ENCODE peak calls at places on chromosomes 11 and 22, in five cellular contexts. One of them, this sample, is unnamed.

GRCh38 chr11:16925495-16926065 is 88.6 kb downstream of the PLEKHA7 start:
- DNase-seq in SK-N-SH: peak
- DNase-seq in HCT116: peak
- DNase-seq in GM12878: no peak
- DNase-seq in K562: no peak
- DNase-seq in this sample: peak

GRCh38 chr11:35040221-35040942 is 98.6 kb upstream of the CD44 start:
- DNase-seq in HCT116: no peak
- DNase-seq in SK-N-SH: no peak
- DNase-seq in K562: peak
- DNase-seq in GM12878: peak
- DNase-seq in this sample: no peak

GRCh38 chr11:44188643-44189042 is 93.2 kb downstream of the EXT2 start:
- DNase-seq in GM12878: no peak
- DNase-seq in K562: no peak
- DNase-seq in SK-N-SH: no peak
- DNase-seq in HCT116: no peak
- DNase-seq in this sample: no peak

GRCh38 chr11:4480577-4481539 is 1.6 kb upstream of the OR52K1 start:
- DNase-seq in K562: no peak
- DNase-seq in HCT116: no peak
- DNase-seq in GM12878: no peak
- DNase-seq in SK-N-SH: no peak
- DNase-seq in this sample: no peak

GRCh38 chr11:120863359-120863758 is 160.5 kb upstream of the TBCEL start:
- DNase-seq in GM12878: no peak
- DNase-seq in HCT116: no peak
- DNase-seq in SK-N-SH: no peak
- DNase-seq in K562: no peak
- DNase-seq in this sample: no peak

GRCh38 chr11:1078191-1078601 is 3.5 kb downstream of the MUC2 start:
- DNase-seq in HCT116: no peak
- DNase-seq in K562: no peak
- DNase-seq in SK-N-SH: no peak
- DNase-seq in GM12878: no peak
- DNase-seq in this sample: no peak

GRCh38 chr11:33329705-33330329 is 72.6 kb downstream of the HIPK3 start:
- DNase-seq in K562: peak
- DNase-seq in HCT116: peak
- DNase-seq in GM12878: no peak
- DNase-seq in SK-N-SH: peak
- DNase-seq in this sample: peak

GRCh38 chr11:75495749-75496641 is 29.7 kb downstream of the GDPD5 start:
- DNase-seq in SK-N-SH: peak
- DNase-seq in K562: peak
- DNase-seq in GM12878: no peak
- DNase-seq in HCT116: no peak
- DNase-seq in this sample: no peak

GRCh38 chr11:122202951-122203456 is 87.0 kb upstream of the BLID start:
- DNase-seq in SK-N-SH: peak
- DNase-seq in HCT116: peak
- DNase-seq in K562: peak
- DNase-seq in GM12878: no peak
- DNase-seq in this sample: peak

GRCh38 chr11:64714664-64715063 is 8.3 kb downstream of the NRXN2 start:
- DNase-seq in GM12878: no peak
- DNase-seq in K562: no peak
- DNase-seq in HCT116: no peak
- DNase-seq in SK-N-SH: no peak
- DNase-seq in this sample: no peak

GRCh38 chr11:21472256-21472655 is 720.6 kb upstream of the ANO5 start:
- DNase-seq in GM12878: no peak
- DNase-seq in K562: no peak
- DNase-seq in HCT116: no peak
- DNase-seq in SK-N-SH: no peak
- DNase-seq in this sample: no peak

GRCh38 chr11:3894128-3894731 is 38.8 kb downstream of the STIM1 start:
- DNase-seq in HCT116: no peak
- DNase-seq in K562: peak
- DNase-seq in GM12878: peak
- DNase-seq in SK-N-SH: no peak
- DNase-seq in this sample: no peak

GRCh38 chr11:68962527-68963250 is 18.1 kb downstream of the MRGPRD start:
- DNase-seq in SK-N-SH: no peak
- DNase-seq in GM12878: no peak
- DNase-seq in K562: no peak
- DNase-seq in HCT116: no peak
- DNase-seq in this sample: peak

GRCh38 chr22:41352058-41352457 is 29.7 kb upstream of the TEF start:
- DNase-seq in SK-N-SH: no peak
- DNase-seq in GM12878: no peak
- DNase-seq in HCT116: peak
- DNase-seq in K562: no peak
- DNase-seq in this sample: peak

GRCh38 chr11:22703040-22703439 is 36.6 kb downstream of the GAS2 start:
- DNase-seq in GM12878: peak
- DNase-seq in HCT116: peak
- DNase-seq in SK-N-SH: no peak
- DNase-seq in K562: no peak
- DNase-seq in this sample: peak

GRCh38 chr22:48444320-48445112 is 1383.2 kb downstream of the BRD1 start:
- DNase-seq in HCT116: no peak
- DNase-seq in SK-N-SH: no peak
- DNase-seq in K562: no peak
- DNase-seq in GM12878: peak
- DNase-seq in this sample: no peak

GRCh38 chr22:49903322-49904039 is 14.8 kb downstream of the ALG12 start:
- DNase-seq in K562: no peak
- DNase-seq in SK-N-SH: peak
- DNase-seq in GM12878: no peak
- DNase-seq in HCT116: no peak
- DNase-seq in this sample: no peak

GRCh38 chr22:37514526-37515051 is 4.6 kb downstream of the CARD10 start:
- DNase-seq in K562: no peak
- DNase-seq in GM12878: no peak
- DNase-seq in HCT116: no peak
- DNase-seq in SK-N-SH: no peak
- DNase-seq in this sample: no peak

GRCh38 chr11:27603376-27603775 is 96.8 kb upstream of the LIN7C start:
- DNase-seq in HCT116: no peak
- DNase-seq in GM12878: no peak
- DNase-seq in SK-N-SH: no peak
- DNase-seq in K562: no peak
- DNase-seq in this sample: no peak

GRCh38 chr11:118607401-118608267 is at the start of gene PHLDB1:
- DNase-seq in GM12878: no peak
- DNase-seq in SK-N-SH: peak
- DNase-seq in K562: peak
- DNase-seq in HCT116: no peak
- DNase-seq in this sample: peak

DNA sequence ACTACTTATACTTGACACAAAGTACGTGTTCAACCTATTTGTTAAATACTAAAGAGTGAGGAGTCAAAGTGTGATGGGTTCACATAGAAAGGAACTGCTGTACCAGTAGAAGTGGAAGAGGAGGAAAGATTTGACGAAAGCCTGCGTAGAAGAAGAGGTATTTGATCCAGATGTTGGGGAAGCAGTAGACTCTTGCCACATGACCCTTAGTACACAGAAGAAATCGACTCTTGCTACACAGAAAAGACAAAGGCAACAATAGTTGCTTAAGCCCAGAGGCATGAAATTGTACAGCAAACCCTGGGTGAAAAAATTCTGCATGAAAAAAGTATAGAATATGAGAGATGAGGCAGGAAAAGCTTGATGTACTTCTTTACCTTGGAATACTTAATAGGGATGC is 152.9 kb downstream of the ETS1 start:
- DNase-seq in GM12878: no peak
- DNase-seq in HCT116: no peak
- DNase-seq in SK-N-SH: no peak
- DNase-seq in K562: no peak
- DNase-seq in this sample: no peak
- TF ChIP-seq JUND in GM12878: no peak
- TF ChIP-seq JUND in HCT116: no peak
- TF ChIP-seq JUND in SK-N-SH: no peak
- TF ChIP-seq JUND in K562: no peak
- TF ChIP-seq JUND in this sample: no peak

DNA sequence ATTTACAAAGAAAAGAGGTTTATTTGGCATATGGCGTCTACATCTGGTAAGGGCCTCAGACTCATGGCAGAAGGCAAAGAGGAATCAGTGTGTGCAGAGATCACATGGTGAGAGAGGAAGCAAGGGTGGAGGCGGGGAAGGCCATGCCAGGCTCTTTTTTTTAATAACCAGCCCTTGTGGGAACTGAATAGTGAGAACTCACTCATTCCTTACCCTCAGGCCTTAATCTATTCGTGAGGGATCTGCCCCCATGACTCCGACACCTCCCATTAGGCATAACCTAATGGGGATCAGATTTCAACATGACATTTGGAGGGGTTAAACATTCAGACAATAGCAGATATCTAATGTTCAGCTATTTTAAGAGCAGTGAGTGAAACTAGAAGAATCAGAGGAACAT is 55.7 kb downstream of the ATM start:
- DNase-seq in K562: no peak
- DNase-seq in HCT116: no peak
- DNase-seq in SK-N-SH: no peak
- DNase-seq in GM12878: no peak
- DNase-seq in this sample: no peak
- TF ChIP-seq JUND in K562: no peak
- TF ChIP-seq JUND in HCT116: no peak
- TF ChIP-seq JUND in SK-N-SH: no peak
- TF ChIP-seq JUND in GM12878: no peak
- TF ChIP-seq JUND in this sample: no peak

GRCh38 chr22:17674152-17674551 is 35.6 kb downstream of the BCL2L13 start:
- DNase-seq in K562: no peak
- DNase-seq in SK-N-SH: no peak
- DNase-seq in GM12878: no peak
- DNase-seq in HCT116: no peak
- DNase-seq in this sample: no peak

GRCh38 chr22:17675584-17675983 is 37.0 kb downstream of the BCL2L13 start:
- DNase-seq in K562: no peak
- DNase-seq in HCT116: no peak
- DNase-seq in SK-N-SH: no peak
- DNase-seq in GM12878: no peak
- DNase-seq in this sample: no peak

DNA sequence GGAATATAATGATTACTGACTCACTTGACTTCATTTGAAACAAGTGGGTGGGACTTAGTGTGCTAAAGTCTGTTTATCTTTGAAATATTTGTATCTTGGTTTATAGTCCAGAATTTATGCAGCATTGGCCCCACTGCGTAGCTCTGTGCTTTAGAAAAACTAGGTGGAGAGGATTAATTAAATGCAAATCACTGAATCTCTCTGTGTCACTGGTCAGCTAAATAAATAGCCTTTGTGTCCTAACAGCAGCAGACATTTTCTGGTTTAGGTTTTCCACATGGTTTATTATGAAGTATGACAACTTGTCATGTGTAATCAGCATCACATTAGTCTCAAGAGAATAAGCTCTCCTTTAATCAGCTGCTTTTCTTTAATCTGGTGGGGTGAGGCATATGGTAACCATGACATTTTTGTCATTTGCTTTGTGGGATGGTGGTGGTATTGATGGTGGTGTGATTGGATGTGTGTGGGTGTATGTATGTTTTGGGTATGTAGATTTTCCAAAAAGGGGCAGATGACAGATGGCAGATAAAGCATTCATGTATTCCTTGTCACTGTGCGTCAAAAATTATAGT is 33.9 kb downstream of the BCL2L13 start:
- DNase-seq in GM12878: no peak
- DNase-seq in K562: no peak
- DNase-seq in SK-N-SH: peak
- DNase-seq in HCT116: no peak
- DNase-seq in this sample: no peak
- TF ChIP-seq JUND in GM12878: no peak
- TF ChIP-seq JUND in K562: no peak
- TF ChIP-seq JUND in SK-N-SH: peak
- TF ChIP-seq JUND in HCT116: no peak
- TF ChIP-seq JUND in this sample: no peak

GRCh38 chr11:46263120-46263519 is 14.3 kb upstream of the CREB3L1 start:
- DNase-seq in GM12878: no peak
- DNase-seq in HCT116: no peak
- DNase-seq in SK-N-SH: no peak
- DNase-seq in K562: no peak
- DNase-seq in this sample: no peak
- TF ChIP-seq JUND in GM12878: no peak
- TF ChIP-seq JUND in HCT116: no peak
- TF ChIP-seq JUND in SK-N-SH: no peak
- TF ChIP-seq JUND in K562: no peak
- TF ChIP-seq JUND in this sample: no peak

GRCh38 chr11:126655807-126656128 is 300.3 kb downstream of the ST3GAL4 start:
- DNase-seq in K562: no peak
- DNase-seq in GM12878: no peak
- DNase-seq in HCT116: no peak
- DNase-seq in SK-N-SH: no peak
- DNase-seq in this sample: no peak

GRCh38 chr11:126661051-126661450 is 305.6 kb downstream of the ST3GAL4 start:
- DNase-seq in K562: no peak
- DNase-seq in GM12878: no peak
- DNase-seq in HCT116: no peak
- DNase-seq in SK-N-SH: no peak
- DNase-seq in this sample: no peak

GRCh38 chr11:126662055-126662790 is 306.7 kb downstream of the ST3GAL4 start:
- DNase-seq in HCT116: no peak
- DNase-seq in SK-N-SH: no peak
- DNase-seq in K562: no peak
- DNase-seq in GM12878: no peak
- DNase-seq in this sample: no peak

GRCh38 chr11:126654886-126655806 is 299.7 kb downstream of the ST3GAL4 start:
- DNase-seq in GM12878: no peak
- DNase-seq in K562: no peak
- DNase-seq in SK-N-SH: no peak
- DNase-seq in HCT116: no peak
- DNase-seq in this sample: no peak

GRCh38 chr11:126658306-126659056 is 303.0 kb downstream of the ST3GAL4 start:
- DNase-seq in HCT116: no peak
- DNase-seq in K562: no peak
- DNase-seq in GM12878: no peak
- DNase-seq in SK-N-SH: no peak
- DNase-seq in this sample: no peak
- TF ChIP-seq JUND in HCT116: no peak
- TF ChIP-seq JUND in K562: no peak
- TF ChIP-seq JUND in GM12878: no peak
- TF ChIP-seq JUND in SK-N-SH: no peak
- TF ChIP-seq JUND in this sample: no peak